ENCODE peak calls at places on chromosomes 16 and 17, in eight cellular contexts. F is suprapubic skin, I is transverse colon, E is breast epithelium, T is H1, U is esophagus muscularis mucosa, X is HCT116, G is sigmoid colon. W is an unnamed sample.
A peak's percentile ranks its signal among the peaks of the same experiment; 100 is the strongest.

GRCh38 chr17:79114455-79115301 is 40.1 kb downstream of the ENGASE start:
- DNase-seq in F (no peak), I (peak; percentile 64), E (no peak), T (no peak), U (no peak), X (no peak), G (peak; percentile 83), W (peak; percentile 86)

GRCh38 chr17:5544115-5544514 is 40.2 kb downstream of the NLRP1 start:
- DNase-seq in F (peak; percentile 27), I (no peak), E (no peak), T (no peak), U (no peak), X (no peak), G (no peak), W (no peak)

GRCh38 chr16:65409505-65409904 is 287.6 kb upstream of the CDH11 start:
- DNase-seq in F (no peak), I (no peak), E (no peak), T (no peak), U (no peak), X (no peak), G (no peak), W (no peak)

GRCh38 chr16:85722497-85722896 is 28.4 kb downstream of the C16orf74 start:
- DNase-seq in F (no peak), I (no peak), E (no peak), T (no peak), U (no peak), X (no peak), G (no peak), W (no peak)

GRCh38 chr17:80528521-80528920 is 16.1 kb upstream of the RPTOR start:
- DNase-seq in F (no peak), I (no peak), E (no peak), T (no peak), U (no peak), X (no peak), G (no peak), W (no peak)

GRCh38 chr16:55385363-55385762 is 61.4 kb downstream of the IRX6 start:
- DNase-seq in F (no peak), I (no peak), E (no peak), T (no peak), U (no peak), X (no peak), G (no peak), W (no peak)

GRCh38 chr16:2027024-2028010 is 615 bp downstream of the NHERF2 start:
- DNase-seq in F (no peak), I (no peak), E (no peak), T (no peak), U (no peak), X (no peak), G (no peak), W (no peak)

GRCh38 chr17:34623856-34624766 is 44.7 kb downstream of the TMEM132E start:
- DNase-seq in F (no peak), I (no peak), E (no peak), T (no peak), U (no peak), X (no peak), G (no peak), W (no peak)

GRCh38 chr17:75845058-75845711 is 981 bp upstream of the UNC13D start:
- DNase-seq in F (peak; percentile 93), I (peak; percentile 91), E (peak; percentile 95), T (peak; percentile 57), U (no peak), X (peak; percentile 96), G (peak; percentile 90), W (peak; percentile 92)

GRCh38 chr17:73297934-73298861 is 13.6 kb downstream of the CDC42EP4 start:
- DNase-seq in F (no peak), I (no peak), E (no peak), T (no peak), U (no peak), X (no peak), G (no peak), W (no peak)

GRCh38 chr16:83068686-83069085 is 441.9 kb downstream of the CDH13 start:
- DNase-seq in F (no peak), I (no peak), E (no peak), T (no peak), U (no peak), X (no peak), G (no peak), W (no peak)

GRCh38 chr16:22855231-22855630 is 41.3 kb downstream of the HS3ST2 start:
- DNase-seq in F (no peak), I (no peak), E (no peak), T (no peak), U (peak; percentile 89), X (no peak), G (no peak), W (no peak)

GRCh38 chr17:19867654-19868395 is at the start of gene ULK2:
- DNase-seq in F (peak; percentile 66), I (peak; percentile 56), E (peak; percentile 24), T (no peak), U (no peak), X (peak; percentile 46), G (peak; percentile 80), W (peak; percentile 33)

GRCh38 chr16:66342294-66342900 is 24.1 kb upstream of the CDH5 start:
- DNase-seq in F (no peak), I (no peak), E (no peak), T (peak; percentile 39), U (no peak), X (no peak), G (no peak), W (no peak)

GRCh38 chr17:41691031-41691777 is 2.5 kb downstream of the EIF1 start:
- DNase-seq in F (no peak), I (no peak), E (no peak), T (no peak), U (no peak), X (no peak), G (no peak), W (no peak)

GRCh38 chr17:44069974-44070454 is 521 bp upstream of the G6PC3 start:
- DNase-seq in F (no peak), I (no peak), E (no peak), T (no peak), U (no peak), X (peak; percentile 36), G (no peak), W (no peak)

GRCh38 chr17:32503251-32504165 is 16.7 kb downstream of the CDK5R1 start:
- DNase-seq in F (no peak), I (peak; percentile 36), E (no peak), T (no peak), U (no peak), X (no peak), G (no peak), W (no peak)

GRCh38 chr17:77440571-77440981 is 299.8 kb downstream of the SEC14L1 start:
- DNase-seq in F (no peak), I (peak; percentile 29), E (no peak), T (no peak), U (no peak), X (no peak), G (no peak), W (no peak)
- TF ChIP-seq POLR2AphosphoS5 in F (no peak), I (no peak), E (no peak), T (no peak), U (no peak), X (no peak), G (no peak), W (no peak)

GRCh38 chr16:19415918-19416317 is 1.8 kb upstream of the TMC5 start:
- DNase-seq in F (no peak), I (no peak), E (no peak), T (no peak), U (no peak), X (no peak), G (no peak), W (no peak)

GRCh38 chr16:19415461-19415860 is 2.2 kb upstream of the TMC5 start:
- DNase-seq in F (no peak), I (peak; percentile 60), E (no peak), T (no peak), U (no peak), X (no peak), G (no peak), W (no peak)

GRCh38 chr16:19419691-19420060 is 2.0 kb downstream of the TMC5 start:
- DNase-seq in F (no peak), I (no peak), E (no peak), T (no peak), U (no peak), X (peak; percentile 94), G (no peak), W (no peak)

GRCh38 chr16:19418200-19418599 is 517 bp downstream of the TMC5 start:
- DNase-seq in F (no peak), I (no peak), E (no peak), T (no peak), U (no peak), X (no peak), G (no peak), W (no peak)

GRCh38 chr16:19417640-19418039 is at the start of gene TMC5:
- DNase-seq in F (no peak), I (peak; percentile 79), E (no peak), T (no peak), U (no peak), X (no peak), G (no peak), W (peak; percentile 50)
- H3K4me3 ChIP-seq in F (no peak within 1 kb of the TSS), I (peak within 1 kb of the TSS; percentile 29), E (no peak within 1 kb of the TSS), T (no peak within 1 kb of the TSS), U (no peak within 1 kb of the TSS), X (no peak within 1 kb of the TSS), G (no peak within 1 kb of the TSS), W (no peak within 1 kb of the TSS)

GRCh38 chr16:35686595-35686994 is 2227.2 kb downstream of the TP53TG3F start:
- DNase-seq in F (no peak), I (no peak), E (no peak), T (no peak), U (no peak), X (no peak), G (no peak), W (no peak)
- H3K9me3 ChIP-seq in F (peaks cover 9% of the 10 kb centered on the region), I (peaks cover 11% of the 10 kb centered on the region), E (peaks cover 29% of the 10 kb centered on the region), T (peaks cover 98% of the 10 kb centered on the region), U (peaks cover 28% of the 10 kb centered on the region), X (no peaks in the 10 kb centered on the region), G (peaks cover 22% of the 10 kb centered on the region), W (no peaks in the 10 kb centered on the region)

GRCh38 chr17:21027031-21027430 is 15.8 kb downstream of the USP22 start:
- DNase-seq in F (no peak), I (no peak), E (no peak), T (no peak), U (no peak), X (no peak), G (no peak), W (no peak)

GRCh38 chr17:21024024-21024423 is 18.8 kb downstream of the USP22 start:
- DNase-seq in F (no peak), I (no peak), E (no peak), T (no peak), U (no peak), X (no peak), G (peak; percentile 47), W (no peak)

GRCh38 chr17:21029032-21029431 is 13.8 kb downstream of the USP22 start:
- DNase-seq in F (no peak), I (no peak), E (no peak), T (no peak), U (no peak), X (no peak), G (no peak), W (no peak)

GRCh38 chr17:21028192-21028591 is 14.6 kb downstream of the USP22 start:
- DNase-seq in F (no peak), I (no peak), E (no peak), T (no peak), U (no peak), X (no peak), G (no peak), W (no peak)

DNA sequence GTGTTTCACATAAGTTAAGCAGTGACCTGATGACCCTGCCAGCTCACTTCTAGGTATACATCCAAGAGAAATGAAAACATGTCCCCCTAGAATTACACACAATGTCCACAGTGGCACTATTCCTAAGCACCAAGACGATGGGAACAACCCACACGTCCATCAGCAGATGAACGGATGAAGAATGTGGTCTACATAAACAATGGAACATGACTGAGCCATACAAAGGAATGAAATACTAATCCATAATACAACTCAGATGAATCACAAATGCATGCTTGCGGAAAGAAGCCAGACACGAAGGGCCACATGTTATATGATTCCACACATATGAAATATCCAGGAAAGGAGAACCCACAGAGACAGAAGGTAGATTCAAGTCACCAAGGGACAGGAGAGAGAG is 17.4 kb downstream of the USP22 start:
- DNase-seq in F (no peak), I (no peak), E (no peak), T (no peak), U (no peak), X (no peak), G (peak; percentile 18), W (no peak)
- TF ChIP-seq POLR2AphosphoS5 in F (no peak), I (no peak), E (no peak), T (no peak), U (no peak), X (no peak), G (no peak), W (no peak)

W was measured in prostate gland.